ENCODE peak calls at places on chromosomes 16 and 17, in six cellular contexts. One of them, this sample, is unnamed.

GRCh38 chr17:74379495-74380085 is 12.3 kb downstream of the GPR142 start:
- DNase-seq in lung: peak; percentile 95
- DNase-seq in right lobe of liver: peak; percentile 94
- DNase-seq in naive thymus-derived CD4-positive, alpha-beta T cell: peak; percentile 82
- DNase-seq in MM.1S: peak; percentile 68
- DNase-seq in heart left ventricle: peak; percentile 90
- DNase-seq in this sample: peak; percentile 94

GRCh38 chr17:78127240-78127887 is 1.2 kb downstream of the TMC6 start:
- DNase-seq in lung: peak; percentile 75
- DNase-seq in right lobe of liver: peak; percentile 83
- DNase-seq in naive thymus-derived CD4-positive, alpha-beta T cell: peak; percentile 65
- DNase-seq in MM.1S: peak; percentile 90
- DNase-seq in heart left ventricle: peak; percentile 83
- DNase-seq in this sample: peak; percentile 50

GRCh38 chr16:12239953-12240485 is 263.5 kb downstream of the SNX29 start:
- DNase-seq in lung: no peak
- DNase-seq in right lobe of liver: no peak
- DNase-seq in naive thymus-derived CD4-positive, alpha-beta T cell: no peak
- DNase-seq in MM.1S: no peak
- DNase-seq in heart left ventricle: no peak
- DNase-seq in this sample: no peak

GRCh38 chr16:58428621-58429557 is 36.6 kb downstream of the GINS3 start:
- DNase-seq in lung: no peak
- DNase-seq in right lobe of liver: no peak
- DNase-seq in naive thymus-derived CD4-positive, alpha-beta T cell: no peak
- DNase-seq in MM.1S: no peak
- DNase-seq in heart left ventricle: no peak
- DNase-seq in this sample: no peak

GRCh38 chr16:19238386-19238785 is 47.1 kb upstream of the CLEC19A start:
- DNase-seq in lung: no peak
- DNase-seq in right lobe of liver: no peak
- DNase-seq in naive thymus-derived CD4-positive, alpha-beta T cell: no peak
- DNase-seq in MM.1S: no peak
- DNase-seq in heart left ventricle: no peak
- DNase-seq in this sample: no peak

GRCh38 chr16:424623-425081 is 797 bp upstream of the RAB11FIP3 start:
- DNase-seq in lung: peak; percentile 33
- DNase-seq in right lobe of liver: no peak
- DNase-seq in naive thymus-derived CD4-positive, alpha-beta T cell: no peak
- DNase-seq in MM.1S: no peak
- DNase-seq in heart left ventricle: peak; percentile 56
- DNase-seq in this sample: no peak

GRCh38 chr16:89036776-89037175 is 56.9 kb upstream of the ACSF3 start:
- DNase-seq in lung: no peak
- DNase-seq in right lobe of liver: peak; percentile 42
- DNase-seq in naive thymus-derived CD4-positive, alpha-beta T cell: no peak
- DNase-seq in MM.1S: no peak
- DNase-seq in heart left ventricle: no peak
- DNase-seq in this sample: no peak

GRCh38 chr17:27651411-27652345 is 20.7 kb downstream of the LGALS9 start:
- DNase-seq in lung: peak; percentile 66
- DNase-seq in right lobe of liver: peak; percentile 62
- DNase-seq in naive thymus-derived CD4-positive, alpha-beta T cell: peak; percentile 52
- DNase-seq in MM.1S: peak; percentile 24
- DNase-seq in heart left ventricle: peak; percentile 54
- DNase-seq in this sample: peak; percentile 60

GRCh38 chr16:63096857-63097256 is 1060.6 kb upstream of the CDH8 start:
- DNase-seq in lung: no peak
- DNase-seq in right lobe of liver: no peak
- DNase-seq in naive thymus-derived CD4-positive, alpha-beta T cell: no peak
- DNase-seq in MM.1S: no peak
- DNase-seq in heart left ventricle: no peak
- DNase-seq in this sample: no peak

GRCh38 chr16:82810077-82810476 is 183.3 kb downstream of the CDH13 start:
- DNase-seq in lung: no peak
- DNase-seq in right lobe of liver: no peak
- DNase-seq in naive thymus-derived CD4-positive, alpha-beta T cell: no peak
- DNase-seq in MM.1S: no peak
- DNase-seq in heart left ventricle: no peak
- DNase-seq in this sample: no peak

GRCh38 chr16:19777061-19777460 is 59.0 kb downstream of the IQCK start:
- DNase-seq in lung: no peak
- DNase-seq in right lobe of liver: no peak
- DNase-seq in naive thymus-derived CD4-positive, alpha-beta T cell: no peak
- DNase-seq in MM.1S: peak; percentile 77
- DNase-seq in heart left ventricle: no peak
- DNase-seq in this sample: no peak

GRCh38 chr17:80782536-80783427 is 208.9 kb upstream of the CHMP6 start:
- DNase-seq in lung: no peak
- DNase-seq in right lobe of liver: no peak
- DNase-seq in naive thymus-derived CD4-positive, alpha-beta T cell: peak; percentile 80
- DNase-seq in MM.1S: no peak
- DNase-seq in heart left ventricle: no peak
- DNase-seq in this sample: no peak

GRCh38 chr16:82636485-82636884 is 9.7 kb downstream of the CDH13 start:
- DNase-seq in lung: no peak
- DNase-seq in right lobe of liver: no peak
- DNase-seq in naive thymus-derived CD4-positive, alpha-beta T cell: no peak
- DNase-seq in MM.1S: no peak
- DNase-seq in heart left ventricle: no peak
- DNase-seq in this sample: no peak

GRCh38 chr16:3101841-3102470 is 2.9 kb upstream of the ZSCAN10 start:
- DNase-seq in lung: no peak
- DNase-seq in right lobe of liver: no peak
- DNase-seq in naive thymus-derived CD4-positive, alpha-beta T cell: no peak
- DNase-seq in MM.1S: no peak
- DNase-seq in heart left ventricle: peak; percentile 73
- DNase-seq in this sample: peak; percentile 91

GRCh38 chr16:31382485-31383161 is 10.5 kb upstream of the ITGAD start:
- DNase-seq in lung: peak; percentile 56
- DNase-seq in right lobe of liver: peak; percentile 77
- DNase-seq in naive thymus-derived CD4-positive, alpha-beta T cell: peak; percentile 45
- DNase-seq in MM.1S: peak; percentile 53
- DNase-seq in heart left ventricle: peak; percentile 71
- DNase-seq in this sample: peak; percentile 86

GRCh38 chr16:74868035-74868434 is 93.4 kb upstream of the FA2H start:
- DNase-seq in lung: no peak
- DNase-seq in right lobe of liver: no peak
- DNase-seq in naive thymus-derived CD4-positive, alpha-beta T cell: no peak
- DNase-seq in MM.1S: no peak
- DNase-seq in heart left ventricle: no peak
- DNase-seq in this sample: no peak
- H3K27ac ChIP-seq in lung: peak overlapping the region; percentile 14
- H3K27ac ChIP-seq in right lobe of liver: no peak overlapping the region
- H3K27ac ChIP-seq in naive thymus-derived CD4-positive, alpha-beta T cell: peak overlapping the region; percentile 69
- H3K27ac ChIP-seq in MM.1S: no peak overlapping the region
- H3K27ac ChIP-seq in heart left ventricle: no peak overlapping the region
- H3K27ac ChIP-seq in this sample: peak overlapping the region; percentile 50

GRCh38 chr17:75834279-75834920 is 9.8 kb downstream of the UNC13D start:
- DNase-seq in lung: no peak
- DNase-seq in right lobe of liver: no peak
- DNase-seq in naive thymus-derived CD4-positive, alpha-beta T cell: no peak
- DNase-seq in MM.1S: no peak
- DNase-seq in heart left ventricle: no peak
- DNase-seq in this sample: no peak
- H3K36me3 ChIP-seq in lung: peaks cover 42% of the 10 kb centered on the region
- H3K36me3 ChIP-seq in right lobe of liver: no peaks in the 10 kb centered on the region
- H3K36me3 ChIP-seq in naive thymus-derived CD4-positive, alpha-beta T cell: peaks cover 75% of the 10 kb centered on the region
- H3K36me3 ChIP-seq in MM.1S: no peaks in the 10 kb centered on the region
- H3K36me3 ChIP-seq in heart left ventricle: peaks cover 62% of the 10 kb centered on the region
- H3K36me3 ChIP-seq in this sample: no peaks in the 10 kb centered on the region

GRCh38 chr17:1591474-1592090 is 29.0 kb upstream of the PITPNA start:
- DNase-seq in lung: no peak
- DNase-seq in right lobe of liver: no peak
- DNase-seq in naive thymus-derived CD4-positive, alpha-beta T cell: no peak
- DNase-seq in MM.1S: no peak
- DNase-seq in heart left ventricle: no peak
- DNase-seq in this sample: no peak

GRCh38 chr17:1588781-1589585 is 26.4 kb upstream of the PITPNA start:
- DNase-seq in lung: no peak
- DNase-seq in right lobe of liver: no peak
- DNase-seq in naive thymus-derived CD4-positive, alpha-beta T cell: no peak
- DNase-seq in MM.1S: no peak
- DNase-seq in heart left ventricle: no peak
- DNase-seq in this sample: no peak

GRCh38 chr17:1592751-1593629 is 30.4 kb upstream of the PITPNA start:
- DNase-seq in lung: no peak
- DNase-seq in right lobe of liver: no peak
- DNase-seq in naive thymus-derived CD4-positive, alpha-beta T cell: no peak
- DNase-seq in MM.1S: peak; percentile 91
- DNase-seq in heart left ventricle: no peak
- DNase-seq in this sample: no peak

GRCh38 chr17:1590031-1590746 is 27.6 kb upstream of the PITPNA start:
- DNase-seq in lung: peak; percentile 72
- DNase-seq in right lobe of liver: no peak
- DNase-seq in naive thymus-derived CD4-positive, alpha-beta T cell: no peak
- DNase-seq in MM.1S: no peak
- DNase-seq in heart left ventricle: peak; percentile 64
- DNase-seq in this sample: no peak

GRCh38 chr17:1590747-1591473 is 28.3 kb upstream of the PITPNA start:
- DNase-seq in lung: no peak
- DNase-seq in right lobe of liver: no peak
- DNase-seq in naive thymus-derived CD4-positive, alpha-beta T cell: no peak
- DNase-seq in MM.1S: no peak
- DNase-seq in heart left ventricle: no peak
- DNase-seq in this sample: no peak
- H3K27ac ChIP-seq in lung: peak overlapping the region; percentile 75
- H3K27ac ChIP-seq in right lobe of liver: no peak overlapping the region
- H3K27ac ChIP-seq in naive thymus-derived CD4-positive, alpha-beta T cell: no peak overlapping the region
- H3K27ac ChIP-seq in MM.1S: no peak overlapping the region
- H3K27ac ChIP-seq in heart left ventricle: no peak overlapping the region
- H3K27ac ChIP-seq in this sample: no peak overlapping the region

GRCh38 chr16:27498020-27498419 is 51.7 kb downstream of the GTF3C1 start:
- DNase-seq in lung: no peak
- DNase-seq in right lobe of liver: no peak
- DNase-seq in naive thymus-derived CD4-positive, alpha-beta T cell: no peak
- DNase-seq in MM.1S: no peak
- DNase-seq in heart left ventricle: no peak
- DNase-seq in this sample: no peak

GRCh38 chr16:27499659-27500055 is 50.1 kb downstream of the GTF3C1 start:
- DNase-seq in lung: no peak
- DNase-seq in right lobe of liver: no peak
- DNase-seq in naive thymus-derived CD4-positive, alpha-beta T cell: no peak
- DNase-seq in MM.1S: no peak
- DNase-seq in heart left ventricle: peak; percentile 52
- DNase-seq in this sample: no peak

GRCh38 chr16:27498916-27499658 is 50.6 kb downstream of the GTF3C1 start:
- DNase-seq in lung: no peak
- DNase-seq in right lobe of liver: no peak
- DNase-seq in naive thymus-derived CD4-positive, alpha-beta T cell: no peak
- DNase-seq in MM.1S: no peak
- DNase-seq in heart left ventricle: no peak
- DNase-seq in this sample: no peak

GRCh38 chr16:27500801-27501200 is 48.9 kb downstream of the GTF3C1 start:
- DNase-seq in lung: no peak
- DNase-seq in right lobe of liver: no peak
- DNase-seq in naive thymus-derived CD4-positive, alpha-beta T cell: no peak
- DNase-seq in MM.1S: no peak
- DNase-seq in heart left ventricle: no peak
- DNase-seq in this sample: no peak

GRCh38 chr16:27498426-27498825 is 51.3 kb downstream of the GTF3C1 start:
- DNase-seq in lung: no peak
- DNase-seq in right lobe of liver: no peak
- DNase-seq in naive thymus-derived CD4-positive, alpha-beta T cell: no peak
- DNase-seq in MM.1S: no peak
- DNase-seq in heart left ventricle: no peak
- DNase-seq in this sample: no peak
- H3K36me3 ChIP-seq in lung: peaks cover 70% of the 10 kb centered on the region
- H3K36me3 ChIP-seq in right lobe of liver: peaks cover 43% of the 10 kb centered on the region
- H3K36me3 ChIP-seq in naive thymus-derived CD4-positive, alpha-beta T cell: peaks cover 96% of the 10 kb centered on the region
- H3K36me3 ChIP-seq in MM.1S: no peaks in the 10 kb centered on the region
- H3K36me3 ChIP-seq in heart left ventricle: peaks cover 100% of the 10 kb centered on the region
- H3K36me3 ChIP-seq in this sample: peaks cover 4% of the 10 kb centered on the region